ENCODE peak calls at places on chromosomes 2 and 18, in five cellular contexts. B is suprapubic skin, D is AG04450, J is dorsolateral prefrontal cortex, Z is tibial artery. P is an unnamed sample.
A peak's percentile ranks its signal among the peaks of the same experiment; 100 is the strongest.

GRCh38 chr2:98912221-98912851 is 23.7 kb downstream of the CRACDL start:
- DNase-seq in B (peak; percentile 64), D (peak; percentile 72), J (peak; percentile 88), Z (peak; percentile 62), P (no peak)

GRCh38 chr2:47022399-47022798 is 106.8 kb upstream of the MCFD2 start:
- DNase-seq in B (no peak), D (no peak), J (no peak), Z (no peak), P (no peak)

GRCh38 chr2:227374158-227374557 is 4.9 kb downstream of the TM4SF20 start:
- DNase-seq in B (no peak), D (no peak), J (no peak), Z (no peak), P (no peak)

GRCh38 chr2:237213325-237214040 is 127.8 kb downstream of the COPS8 start:
- DNase-seq in B (no peak), D (no peak), J (no peak), Z (no peak), P (peak; percentile 28)

GRCh38 chr18:23972416-23972815 is 42.1 kb upstream of the TTC39C start:
- DNase-seq in B (no peak), D (no peak), J (no peak), Z (no peak), P (peak; percentile 10)

GRCh38 chr2:112646102-112646719 is 472 bp downstream of the SLC20A1 start:
- DNase-seq in B (no peak), D (no peak), J (no peak), Z (no peak), P (no peak)

GRCh38 chr2:229132236-229132635 is 138.9 kb downstream of the PID1 start:
- DNase-seq in B (no peak), D (no peak), J (no peak), Z (no peak), P (no peak)

GRCh38 chr2:221517362-221518121 is 54.6 kb downstream of the EPHA4 start:
- DNase-seq in B (no peak), D (no peak), J (peak; percentile 44), Z (no peak), P (no peak)

GRCh38 chr18:66616523-66616983 is 12.7 kb upstream of the CDH19 start:
- DNase-seq in B (no peak), D (no peak), J (peak; percentile 27), Z (no peak), P (peak; percentile 18)

GRCh38 chr2:176554107-176555048 is 285.1 kb downstream of the MTX2 start:
- DNase-seq in B (no peak), D (peak; percentile 34), J (no peak), Z (no peak), P (peak; percentile 53)

GRCh38 chr18:76461692-76462325 is 33.2 kb downstream of the ZNF516 start:
- DNase-seq in B (peak; percentile 80), D (no peak), J (no peak), Z (no peak), P (no peak)

GRCh38 chr2:77519888-77520506 is 2.2 kb downstream of the LRRTM4 start:
- DNase-seq in B (no peak), D (no peak), J (no peak), Z (no peak), P (no peak)
- TF ChIP-seq CTCF in B (no peak), D (no peak), J (no peak), Z (no peak), P (no peak)

DNA sequence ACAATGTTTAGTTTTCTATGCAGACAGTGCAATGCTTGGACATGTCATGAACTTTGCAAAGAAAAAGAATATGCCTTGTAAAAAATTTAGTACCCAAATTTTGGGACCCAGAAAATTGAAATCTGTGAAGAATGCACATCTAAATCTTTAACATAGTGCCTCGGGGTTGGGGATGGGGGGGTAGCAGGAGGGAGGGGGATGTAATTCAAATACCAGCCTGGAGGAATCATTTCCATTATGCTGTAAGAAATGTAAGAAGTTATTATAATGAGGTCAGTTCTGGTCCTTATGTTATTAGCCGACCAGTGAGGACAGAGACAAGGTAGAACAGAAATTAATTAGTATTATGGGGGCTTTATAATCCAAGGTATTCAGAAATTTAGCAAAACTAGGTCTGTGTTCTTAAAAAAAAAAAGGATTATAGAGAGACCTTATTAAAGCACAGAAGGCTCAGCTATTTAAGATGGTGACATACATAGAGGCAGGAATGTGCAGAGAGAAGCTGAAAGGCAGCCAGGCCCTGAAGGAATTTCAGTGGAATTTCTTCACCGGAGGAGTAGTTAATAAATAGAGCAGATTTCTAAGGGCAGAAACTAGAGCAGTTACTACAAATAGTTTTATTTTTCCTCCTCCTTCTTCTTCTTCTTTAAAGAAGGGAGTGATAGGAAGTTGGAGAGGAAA is 89.0 kb upstream of the RBMS1 start:
- DNase-seq in B (no peak), D (peak; percentile 39), J (no peak), Z (no peak), P (peak; percentile 7)
- TF ChIP-seq CTCF in B (no peak), D (no peak), J (no peak), Z (no peak), P (no peak)

GRCh38 chr2:128501700-128502099 is 183.0 kb upstream of the HS6ST1 start:
- DNase-seq in B (no peak), D (no peak), J (no peak), Z (peak; percentile 11), P (no peak)

GRCh38 chr2:128505150-128505490 is 186.5 kb upstream of the HS6ST1 start:
- DNase-seq in B (no peak), D (no peak), J (no peak), Z (peak; percentile 47), P (no peak)

GRCh38 chr2:128502638-128503246 is 184.1 kb upstream of the HS6ST1 start:
- DNase-seq in B (no peak), D (no peak), J (no peak), Z (peak; percentile 50), P (no peak)

GRCh38 chr2:128504242-128505149 is 185.8 kb upstream of the HS6ST1 start:
- DNase-seq in B (no peak), D (no peak), J (no peak), Z (peak; percentile 28), P (no peak)

DNA sequence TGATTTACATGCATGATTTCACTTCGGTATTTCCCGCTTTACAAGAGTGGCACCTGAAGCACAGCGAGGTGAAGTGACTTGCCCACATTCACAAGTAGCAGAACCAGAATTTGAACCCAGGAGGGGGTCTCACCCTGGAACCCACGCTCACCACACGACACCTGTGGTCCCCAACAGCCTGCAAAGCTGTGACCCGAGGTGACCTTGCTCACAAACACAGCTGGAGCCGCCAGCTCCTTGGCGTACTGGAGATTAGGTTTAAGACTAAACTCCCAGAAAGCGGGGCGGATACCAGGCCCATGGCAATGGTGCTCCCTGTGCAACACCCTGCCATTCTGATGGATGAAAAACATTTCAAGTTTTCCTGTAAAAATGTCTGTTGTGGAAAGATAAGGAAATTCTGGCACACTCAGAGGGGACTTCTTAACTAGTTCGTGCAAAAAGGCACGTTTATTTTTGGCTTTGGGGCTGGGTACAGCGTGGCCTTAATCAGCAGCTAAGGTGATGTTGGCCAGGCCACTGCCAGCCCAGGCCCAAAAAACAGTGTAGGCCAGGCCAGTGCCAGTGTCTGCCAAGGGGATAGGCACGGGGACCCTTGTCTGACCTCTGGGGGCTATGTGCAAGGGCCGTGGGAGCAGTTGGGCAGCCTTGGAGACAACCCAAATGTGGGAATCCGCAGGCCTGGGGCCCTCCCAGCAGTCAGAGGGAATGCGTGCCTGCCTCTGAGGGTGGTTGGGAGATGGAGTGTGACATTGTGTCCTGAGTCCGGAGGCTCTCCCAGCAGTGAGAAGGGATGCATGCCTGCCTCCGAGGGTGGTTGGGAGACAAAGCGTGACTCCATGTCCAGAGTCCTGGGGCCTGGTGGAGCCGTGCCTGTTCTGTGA is 184.9 kb upstream of the HS6ST1 start:
- DNase-seq in B (no peak), D (no peak), J (no peak), Z (peak; percentile 55), P (peak; percentile 32)
- TF ChIP-seq CTCF in B (no peak), D (no peak), J (no peak), Z (no peak), P (no peak)

GRCh38 chr2:59932341-59932740 is 621.1 kb downstream of the BCL11A start:
- DNase-seq in B (no peak), D (no peak), J (no peak), Z (no peak), P (no peak)
- TF ChIP-seq CTCF in B (no peak), D (no peak), J (no peak), Z (no peak), P (no peak)

GRCh38 chr18:3246636-3247242 is 862 bp upstream of the MYL12A start:
- DNase-seq in B (no peak), D (no peak), J (no peak), Z (peak; percentile 74), P (no peak)
- TF ChIP-seq CTCF in B (no peak), D (no peak), J (no peak), Z (no peak), P (no peak)

DNA sequence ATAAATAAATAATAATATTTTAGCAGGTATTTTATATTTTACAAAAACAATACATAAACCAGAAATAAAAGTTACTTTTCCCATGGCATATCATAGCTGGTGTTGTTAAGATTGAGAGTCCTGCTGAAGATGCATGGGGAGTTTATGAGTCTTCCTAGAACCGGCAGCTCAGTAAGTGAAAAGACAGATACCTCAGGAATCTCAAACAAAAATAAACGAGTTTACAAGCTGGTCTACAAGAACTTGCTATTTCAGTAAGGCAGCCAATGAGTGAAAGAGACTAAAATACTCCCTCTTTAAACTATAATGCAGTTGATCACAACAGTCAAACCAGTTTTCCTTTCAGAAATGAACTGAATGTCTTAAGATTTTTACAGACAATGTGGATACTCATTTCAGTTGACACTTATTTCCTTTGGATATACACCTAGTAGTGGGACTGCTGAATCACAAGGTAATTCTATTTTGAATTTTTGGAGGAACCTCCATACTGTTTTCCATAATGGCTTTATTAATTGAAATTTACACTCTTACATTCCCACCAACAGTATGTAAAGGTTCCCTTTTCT is 8.9 kb downstream of the GAREM1 start:
- DNase-seq in B (no peak), D (no peak), J (no peak), Z (no peak), P (no peak)
- TF ChIP-seq CTCF in B (no peak), D (no peak), J (no peak), Z (no peak), P (no peak)

DNA sequence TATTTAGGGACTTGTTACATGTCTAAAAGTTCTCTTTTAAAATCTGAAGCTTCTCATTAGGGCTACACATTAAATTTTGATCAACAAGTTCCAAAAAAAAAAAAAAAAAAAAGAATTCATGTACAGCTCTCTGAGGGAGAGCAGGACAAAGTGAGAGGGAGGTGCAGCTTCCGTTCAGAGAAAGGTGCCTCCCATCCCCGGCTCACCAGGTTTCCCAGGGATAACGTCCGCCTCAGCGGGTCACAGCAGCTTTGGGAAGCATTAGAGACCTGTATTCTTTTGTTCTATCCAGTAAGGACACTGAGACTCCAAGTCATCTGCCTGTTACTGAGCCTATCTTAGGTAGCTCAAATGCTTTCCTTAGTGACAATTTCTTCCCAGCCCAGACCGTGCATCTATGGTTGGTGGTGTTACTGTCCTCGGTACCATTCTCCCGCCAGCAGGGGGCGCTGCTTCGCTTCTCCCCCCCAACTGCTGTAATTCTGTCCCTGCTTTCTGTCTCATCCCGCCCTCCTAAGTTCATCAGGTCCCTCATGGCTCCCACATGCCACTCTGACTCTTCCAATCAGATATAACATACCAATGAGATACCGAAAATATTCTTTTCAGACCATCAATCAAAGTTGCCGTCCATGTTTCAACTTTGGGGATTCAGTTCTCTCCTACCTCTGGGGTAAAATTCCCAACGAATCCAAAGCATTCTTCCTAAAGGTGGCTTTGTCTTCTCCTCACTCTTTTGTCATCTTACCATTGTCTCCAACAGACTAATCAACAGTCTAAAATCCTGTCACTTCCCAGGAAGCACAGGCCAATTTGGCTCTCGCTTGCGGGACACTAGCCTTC is 466.5 kb downstream of the METTL4 start:
- DNase-seq in B (no peak), D (peak; percentile 11), J (no peak), Z (no peak), P (peak; percentile 46)
- TF ChIP-seq CTCF in B (no peak), D (peak; percentile 78), J (peak; percentile 49), Z (no peak), P (peak; percentile 61)